ENCODE peak calls at places on chromosomes 1 and 21, in four cellular contexts. A is stimulated activated CD4-positive, alpha-beta T cell treated with anti-CD3 and anti-CD28 coated beads, Interleukin-4, amount 100 ng/mL, for 48 hours; S is lower lobe of right lung; Y is AG09309. G is an unnamed sample.

GRCh38 chr21:41851090-41851790 is 27.9 kb downstream of the PRDM15 start:
- DNase-seq in A (no peak), S (no peak), Y (no peak), G (no peak)

GRCh38 chr1:240136402-240136801 is 44.7 kb downstream of the FMN2 start:
- DNase-seq in A (no peak), S (no peak), Y (no peak), G (no peak)

GRCh38 chr1:229567109-229567868 is 8.8 kb upstream of the ABCB10 start:
- DNase-seq in A (no peak), S (no peak), Y (no peak), G (no peak)

GRCh38 chr1:211469938-211470529 is 21.9 kb downstream of the RD3 start:
- DNase-seq in A (peak; percentile 48), S (peak; percentile 83), Y (peak; percentile 11), G (peak; percentile 20)

GRCh38 chr1:237041795-237042466 is at the start of gene RYR2:
- DNase-seq in A (no peak), S (no peak), Y (no peak), G (no peak)

GRCh38 chr1:2389644-2390043 is 1.7 kb downstream of the MORN1 start:
- DNase-seq in A (no peak), S (no peak), Y (no peak), G (no peak)

GRCh38 chr1:51284487-51284954 is 45.8 kb downstream of the TTC39A start:
- DNase-seq in A (no peak), S (no peak), Y (no peak), G (peak; percentile 88)

GRCh38 chr1:20530261-20530660 is 22.1 kb upstream of the FAM43B start:
- DNase-seq in A (no peak), S (no peak), Y (no peak), G (no peak)

GRCh38 chr21:39141502-39141901 is 41.7 kb downstream of the PSMG1 start:
- DNase-seq in A (no peak), S (no peak), Y (no peak), G (no peak)

GRCh38 chr1:32886012-32886827 is at the start of gene HPCA:
- DNase-seq in A (peak; percentile 21), S (peak; percentile 68), Y (no peak), G (peak; percentile 52)

GRCh38 chr1:33763406-33763805 is 100.5 kb upstream of the HMGB4 start:
- DNase-seq in A (no peak), S (no peak), Y (peak; percentile 34), G (peak; percentile 37)

G was measured in NCI-H226.